ENCODE peak calls at places on chromosomes 6 and 20, in four cellular contexts. One of them, this sample, is unnamed.

GRCh38 chr6:155248021-155249001 is 15.5 kb upstream of the CLDN20 start:
- DNase-seq in astrocyte of the spinal cord: peak
- DNase-seq in IMR-90: peak
- DNase-seq in BE2C: peak
- DNase-seq in this sample: peak

GRCh38 chr20:62361799-62362589 is 5.1 kb downstream of the LAMA5 start:
- DNase-seq in astrocyte of the spinal cord: no peak
- DNase-seq in BE2C: peak
- DNase-seq in IMR-90: no peak
- DNase-seq in this sample: no peak

GRCh38 chr6:71473908-71474307 is 185.3 kb downstream of the OGFRL1 start:
- DNase-seq in astrocyte of the spinal cord: peak
- DNase-seq in IMR-90: peak
- DNase-seq in BE2C: no peak
- DNase-seq in this sample: peak

GRCh38 chr20:57397693-57398108 is 6.5 kb downstream of the RBM38 start:
- DNase-seq in astrocyte of the spinal cord: no peak
- DNase-seq in IMR-90: no peak
- DNase-seq in BE2C: no peak
- DNase-seq in this sample: no peak

GRCh38 chr20:22333885-22334545 is 250.4 kb downstream of the FOXA2 start:
- DNase-seq in BE2C: peak
- DNase-seq in astrocyte of the spinal cord: peak
- DNase-seq in IMR-90: peak
- DNase-seq in this sample: peak

GRCh38 chr6:150749091-150749670 is 116.3 kb upstream of the MTHFD1L start:
- DNase-seq in IMR-90: no peak
- DNase-seq in BE2C: no peak
- DNase-seq in astrocyte of the spinal cord: no peak
- DNase-seq in this sample: no peak

GRCh38 chr20:18527836-18528235 is 20.1 kb downstream of the SEC23B start:
- DNase-seq in astrocyte of the spinal cord: peak
- DNase-seq in IMR-90: peak
- DNase-seq in BE2C: no peak
- DNase-seq in this sample: peak

GRCh38 chr20:48769111-48769879 is 58.5 kb downstream of the PREX1 start:
- DNase-seq in astrocyte of the spinal cord: no peak
- DNase-seq in IMR-90: no peak
- DNase-seq in BE2C: no peak
- DNase-seq in this sample: peak

GRCh38 chr6:44776344-44776743 is 388.8 kb downstream of the CDC5L start:
- DNase-seq in IMR-90: no peak
- DNase-seq in astrocyte of the spinal cord: no peak
- DNase-seq in BE2C: no peak
- DNase-seq in this sample: no peak

GRCh38 chr6:135909737-135910387 is 58.4 kb downstream of the PDE7B start:
- DNase-seq in IMR-90: peak
- DNase-seq in astrocyte of the spinal cord: peak
- DNase-seq in BE2C: peak
- DNase-seq in this sample: peak

GRCh38 chr6:131733376-131734016 is 22.7 kb upstream of the CTAGE9 start:
- DNase-seq in IMR-90: peak
- DNase-seq in astrocyte of the spinal cord: peak
- DNase-seq in BE2C: no peak
- DNase-seq in this sample: peak

GRCh38 chr20:45080867-45081616 is 19.9 kb downstream of the KCNS1 start:
- DNase-seq in astrocyte of the spinal cord: no peak
- DNase-seq in BE2C: peak
- DNase-seq in IMR-90: peak
- DNase-seq in this sample: peak

GRCh38 chr20:49431345-49431744 is 51.1 kb downstream of the KCNB1 start:
- DNase-seq in IMR-90: no peak
- DNase-seq in astrocyte of the spinal cord: no peak
- DNase-seq in BE2C: no peak
- DNase-seq in this sample: no peak

GRCh38 chr20:13238001-13238653 is 17.1 kb downstream of the ISM1 start:
- DNase-seq in IMR-90: no peak
- DNase-seq in BE2C: no peak
- DNase-seq in astrocyte of the spinal cord: no peak
- DNase-seq in this sample: no peak

GRCh38 chr20:44166477-44166876 is 20.5 kb downstream of the JPH2 start:
- DNase-seq in IMR-90: peak
- DNase-seq in astrocyte of the spinal cord: peak
- DNase-seq in BE2C: no peak
- DNase-seq in this sample: peak

GRCh38 chr6:142537612-142538478 is 236.0 kb downstream of the ADGRG6 start:
- DNase-seq in astrocyte of the spinal cord: no peak
- DNase-seq in IMR-90: peak
- DNase-seq in BE2C: peak
- DNase-seq in this sample: peak

GRCh38 chr6:155154158-155154830 is 109.5 kb upstream of the CLDN20 start:
- DNase-seq in BE2C: peak
- DNase-seq in astrocyte of the spinal cord: peak
- DNase-seq in IMR-90: peak
- DNase-seq in this sample: peak

GRCh38 chr6:151294561-151295101 is 54.9 kb downstream of the AKAP12 start:
- DNase-seq in astrocyte of the spinal cord: peak
- DNase-seq in BE2C: no peak
- DNase-seq in IMR-90: peak
- DNase-seq in this sample: no peak

GRCh38 chr6:157460182-157460999 is 79.4 kb downstream of the ZDHHC14 start:
- DNase-seq in BE2C: no peak
- DNase-seq in IMR-90: peak
- DNase-seq in astrocyte of the spinal cord: no peak
- DNase-seq in this sample: peak

GRCh38 chr20:57844626-57845596 is 135.1 kb upstream of the PMEPA1 start:
- DNase-seq in IMR-90: no peak
- DNase-seq in BE2C: no peak
- DNase-seq in astrocyte of the spinal cord: no peak
- DNase-seq in this sample: no peak

GRCh38 chr6:106194949-106195919 is 109.1 kb downstream of the PRDM1 start:
- DNase-seq in astrocyte of the spinal cord: peak
- DNase-seq in IMR-90: peak
- DNase-seq in BE2C: no peak
- DNase-seq in this sample: peak

GRCh38 chr6:166058064-166058739 is 109.4 kb downstream of the TBXT start:
- DNase-seq in BE2C: peak
- DNase-seq in astrocyte of the spinal cord: peak
- DNase-seq in IMR-90: peak
- DNase-seq in this sample: peak

GRCh38 chr6:46653439-46653942 is 716 bp downstream of the SLC25A27 start:
- DNase-seq in astrocyte of the spinal cord: peak
- DNase-seq in BE2C: no peak
- DNase-seq in IMR-90: no peak
- DNase-seq in this sample: no peak

GRCh38 chr20:63268671-63269439 is 3.8 kb upstream of the ARFGAP1 start:
- DNase-seq in astrocyte of the spinal cord: no peak
- DNase-seq in IMR-90: no peak
- DNase-seq in BE2C: no peak
- DNase-seq in this sample: no peak

GRCh38 chr6:118383924-118384323 is 164.2 kb upstream of the PLN start:
- DNase-seq in IMR-90: no peak
- DNase-seq in BE2C: no peak
- DNase-seq in astrocyte of the spinal cord: no peak
- DNase-seq in this sample: no peak

GRCh38 chr6:156934054-156934424 is 156.9 kb downstream of the ARID1B start:
- DNase-seq in IMR-90: no peak
- DNase-seq in astrocyte of the spinal cord: no peak
- DNase-seq in BE2C: no peak
- DNase-seq in this sample: no peak

GRCh38 chr6:1596088-1596852 is 13.4 kb upstream of the FOXC1 start:
- DNase-seq in astrocyte of the spinal cord: peak
- DNase-seq in BE2C: peak
- DNase-seq in IMR-90: peak
- DNase-seq in this sample: peak

GRCh38 chr20:23147964-23148720 is 62.0 kb upstream of the CD93 start:
- DNase-seq in BE2C: no peak
- DNase-seq in IMR-90: peak
- DNase-seq in astrocyte of the spinal cord: peak
- DNase-seq in this sample: peak

GRCh38 chr20:2688041-2688591 is 4.5 kb upstream of the EBF4 start:
- DNase-seq in BE2C: peak
- DNase-seq in IMR-90: peak
- DNase-seq in astrocyte of the spinal cord: peak
- DNase-seq in this sample: peak

GRCh38 chr6:84150680-84151079 is 76.8 kb downstream of the CEP162 start:
- DNase-seq in IMR-90: peak
- DNase-seq in astrocyte of the spinal cord: peak
- DNase-seq in BE2C: no peak
- DNase-seq in this sample: peak

GRCh38 chr20:62816879-62817873 is at the start of gene COL9A3:
- DNase-seq in astrocyte of the spinal cord: no peak
- DNase-seq in IMR-90: no peak
- DNase-seq in BE2C: no peak
- DNase-seq in this sample: no peak

GRCh38 chr20:48633620-48634257 is 194.1 kb downstream of the PREX1 start:
- DNase-seq in IMR-90: no peak
- DNase-seq in astrocyte of the spinal cord: no peak
- DNase-seq in BE2C: no peak
- DNase-seq in this sample: no peak

DNA sequence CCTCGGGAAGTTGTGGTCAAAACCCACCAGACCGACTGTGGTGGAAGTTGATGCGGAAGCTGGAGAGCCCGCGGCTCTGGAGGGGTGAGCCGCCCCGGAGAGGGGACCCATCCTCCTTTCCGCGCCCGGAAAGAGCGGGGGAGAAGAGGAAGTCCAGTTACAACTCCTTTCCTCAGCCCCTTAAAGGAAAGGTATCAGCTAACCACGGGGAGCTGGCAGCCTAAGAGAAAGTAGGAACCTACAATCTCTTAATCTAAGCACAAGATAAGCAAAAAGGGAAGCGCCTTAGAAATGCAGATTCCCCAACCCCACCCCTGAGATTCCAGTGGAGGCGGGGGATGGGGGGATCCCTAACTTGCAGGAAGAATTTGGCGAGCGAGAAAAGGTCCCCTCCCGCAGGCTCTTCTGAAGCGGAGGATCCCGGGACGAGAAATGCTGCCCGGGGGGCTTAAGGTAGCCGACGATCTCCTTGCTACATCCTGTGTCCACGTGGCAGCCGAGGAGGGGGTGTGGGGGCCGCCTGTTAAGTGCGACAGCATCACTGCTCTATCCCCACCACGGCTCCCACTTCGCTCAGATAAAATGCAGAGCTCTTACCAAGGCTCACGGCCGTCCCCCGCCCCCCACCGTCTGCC is 87.6 kb downstream of the ZFP64 start:
- DNase-seq in BE2C: no peak
- DNase-seq in astrocyte of the spinal cord: peak
- DNase-seq in IMR-90: peak
- DNase-seq in this sample: peak
- H3K4me3 ChIP-seq in BE2C: no peak
- H3K4me3 ChIP-seq in astrocyte of the spinal cord: peak
- H3K4me3 ChIP-seq in IMR-90: peak
- H3K4me3 ChIP-seq in this sample: peak

GRCh38 chr6:107603029-107603428 is 113.1 kb downstream of the SOBP start:
- DNase-seq in astrocyte of the spinal cord: no peak
- DNase-seq in BE2C: no peak
- DNase-seq in IMR-90: no peak
- DNase-seq in this sample: no peak
- TF ChIP-seq CTCF in astrocyte of the spinal cord: no peak
- TF ChIP-seq CTCF in BE2C: no peak
- TF ChIP-seq CTCF in IMR-90: no peak
- TF ChIP-seq CTCF in this sample: no peak

DNA sequence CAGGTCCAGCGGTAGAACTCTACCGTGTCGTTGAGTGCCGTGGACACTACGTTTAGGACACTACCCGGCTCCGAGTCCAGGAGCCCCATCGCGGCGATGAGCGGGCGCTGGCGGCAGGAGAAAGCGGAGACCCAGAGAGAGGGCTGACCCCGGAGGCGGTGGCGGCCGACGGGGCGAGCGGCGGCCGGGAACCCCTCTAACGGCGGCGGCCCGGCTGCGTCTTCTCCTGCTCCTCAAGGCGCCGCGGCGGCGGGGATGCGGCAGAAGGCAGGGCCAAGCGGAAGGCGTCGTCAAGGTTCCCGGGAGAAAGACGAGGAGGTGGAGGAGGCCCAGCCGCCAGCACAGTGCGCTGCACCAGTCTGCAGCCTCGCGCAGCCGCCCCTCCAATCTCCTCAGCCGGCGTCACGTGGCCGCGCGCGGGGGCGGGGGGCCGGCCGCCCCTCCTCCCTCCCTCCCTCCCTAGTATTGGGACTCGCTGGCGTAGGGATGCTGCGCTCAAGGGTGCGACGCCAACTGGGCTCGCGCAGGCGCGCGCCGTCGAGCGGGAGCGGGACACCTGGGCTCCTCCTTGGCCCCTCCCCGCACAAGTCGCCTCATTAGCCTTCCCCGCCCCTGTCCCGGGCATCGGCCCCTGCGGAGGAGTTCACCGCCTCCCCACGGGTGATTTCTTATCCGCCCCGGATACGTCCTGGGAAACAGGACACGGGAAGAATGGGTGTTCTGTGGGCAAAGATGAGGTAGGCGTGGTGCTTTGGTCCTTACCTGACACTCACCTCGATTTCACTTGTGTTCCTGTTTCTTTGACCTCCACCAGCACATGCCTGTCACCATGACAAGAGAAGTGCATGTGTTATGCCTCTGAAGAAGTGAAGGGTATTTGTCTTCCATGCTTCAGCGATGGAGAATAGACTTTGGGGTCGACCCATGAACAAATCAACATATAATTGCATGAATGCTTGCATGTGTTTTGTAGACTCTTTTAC is at the start of gene ELOVL4:
- DNase-seq in IMR-90: peak
- DNase-seq in BE2C: peak
- DNase-seq in astrocyte of the spinal cord: peak
- DNase-seq in this sample: peak
- H3K4me3 ChIP-seq in IMR-90: peak
- H3K4me3 ChIP-seq in BE2C: peak
- H3K4me3 ChIP-seq in astrocyte of the spinal cord: peak
- H3K4me3 ChIP-seq in this sample: peak

GRCh38 chr20:37943033-37943432 is 40.1 kb downstream of the VSTM2L start:
- DNase-seq in astrocyte of the spinal cord: no peak
- DNase-seq in IMR-90: no peak
- DNase-seq in BE2C: no peak
- DNase-seq in this sample: no peak

GRCh38 chr20:37941992-37942391 is 39.1 kb downstream of the VSTM2L start:
- DNase-seq in astrocyte of the spinal cord: no peak
- DNase-seq in IMR-90: no peak
- DNase-seq in BE2C: no peak
- DNase-seq in this sample: no peak

GRCh38 chr20:37945034-37945660 is 42.2 kb downstream of the VSTM2L start:
- DNase-seq in BE2C: no peak
- DNase-seq in IMR-90: no peak
- DNase-seq in astrocyte of the spinal cord: no peak
- DNase-seq in this sample: no peak

GRCh38 chr20:37944456-37944981 is 41.6 kb downstream of the VSTM2L start:
- DNase-seq in IMR-90: no peak
- DNase-seq in BE2C: no peak
- DNase-seq in astrocyte of the spinal cord: no peak
- DNase-seq in this sample: no peak

GRCh38 chr20:37943501-37944455 is 40.9 kb downstream of the VSTM2L start:
- DNase-seq in astrocyte of the spinal cord: no peak
- DNase-seq in BE2C: no peak
- DNase-seq in IMR-90: no peak
- DNase-seq in this sample: no peak
- TF ChIP-seq CTCF in astrocyte of the spinal cord: no peak
- TF ChIP-seq CTCF in BE2C: peak
- TF ChIP-seq CTCF in IMR-90: no peak
- TF ChIP-seq CTCF in this sample: no peak